ENCODE peak calls at places on chromosomes 4 and X, in six cellular contexts. G is CD4-positive, CD25-positive, alpha-beta regulatory T cell; P is left ventricle myocardium inferior; A is brain microvascular endothelial cell; Z is fibroblast of lung; X is heart right ventricle. W is an unnamed sample. For H3K36me3, the result is how much of the 10 kb centered on the place peaks cover.

GRCh38 chrX:119817130-119817690 is 25.8 kb upstream of the RPL39 start:
- DNase-seq in P (no peak), G (no peak), X (no peak), A (no peak), Z (no peak), W (no peak)

GRCh38 chr4:38867478-38868054 is at the start of gene FAM114A1:
- DNase-seq in G (no peak), P (peak), Z (peak), A (peak), X (peak), W (peak)

GRCh38 chr4:42329421-42329820 is 67.9 kb upstream of the SHISA3 start:
- DNase-seq in P (no peak), G (no peak), X (no peak), A (no peak), Z (no peak), W (no peak)

GRCh38 chr4:27316176-27316575 is 455.5 kb downstream of the STIM2 start:
- DNase-seq in G (no peak), P (no peak), X (no peak), A (no peak), Z (no peak), W (no peak)

GRCh38 chr4:9944431-9945425 is 76.6 kb downstream of the SLC2A9 start:
- DNase-seq in X (no peak), A (no peak), G (no peak), Z (peak), P (no peak), W (no peak)

GRCh38 chr4:116926631-116927295 is 158.6 kb downstream of the TRAM1L1 start:
- DNase-seq in G (no peak), A (no peak), Z (no peak), P (no peak), X (no peak), W (no peak)

GRCh38 chrX:148914783-148915182 is 414.4 kb downstream of the AFF2 start:
- DNase-seq in G (no peak), A (no peak), P (no peak), Z (peak), X (no peak), W (no peak)

GRCh38 chrX:107675823-107676555 is 47.7 kb downstream of the PRPS1 start:
- DNase-seq in G (no peak), Z (peak), P (no peak), A (peak), X (no peak), W (no peak)

GRCh38 chr4:70992354-70992753 is 1.1 kb upstream of the DCK start:
- DNase-seq in A (no peak), Z (no peak), P (no peak), X (no peak), G (no peak), W (no peak)

GRCh38 chrX:154325541-154325940 is 29.9 kb downstream of the TKTL1 start:
- DNase-seq in G (no peak), A (peak), X (no peak), P (no peak), Z (peak), W (peak)

GRCh38 chrX:130120746-130121504 is 10.6 kb upstream of the ELF4 start:
- DNase-seq in P (peak), A (no peak), G (peak), X (peak), Z (peak), W (peak)

GRCh38 chr4:55475394-55476243 is 71.1 kb downstream of the CLOCK start:
- DNase-seq in X (no peak), P (no peak), A (peak), Z (peak), G (no peak), W (no peak)
- H3K36me3 ChIP-seq in X (under half), P (half or more), A (under half), Z (under half), G (under half), W (under half)

GRCh38 chrX:65524139-65524538 is 10.4 kb downstream of the LAS1L start:
- DNase-seq in X (no peak), A (no peak), Z (no peak), G (no peak), P (no peak), W (no peak)
- H3K36me3 ChIP-seq in X (under half), A (under half), Z (under half), G (half or more), P (under half), W (under half)

DNA sequence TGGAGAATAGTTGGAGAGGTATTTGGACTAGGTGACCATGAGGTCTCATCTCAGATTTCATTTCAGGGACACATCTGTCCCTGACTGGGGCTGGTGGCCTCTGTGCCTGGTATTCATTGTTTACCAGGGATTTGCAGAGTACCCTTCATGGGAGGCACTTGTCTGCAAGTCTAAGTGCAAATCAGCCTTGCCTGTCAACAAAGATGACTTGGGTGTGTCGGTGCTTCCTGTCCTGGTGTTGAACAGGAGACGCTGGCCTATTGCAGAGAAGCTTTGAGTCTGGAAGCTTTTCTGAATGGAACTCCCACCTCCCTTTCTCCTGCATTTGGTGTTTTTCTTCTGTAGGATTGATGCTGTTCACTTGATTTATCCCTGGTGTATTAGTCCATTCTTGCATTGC is 104.1 kb downstream of the TNIP2 start:
- DNase-seq in Z (no peak), P (no peak), X (no peak), A (no peak), G (no peak), W (peak)
- H3K36me3 ChIP-seq in Z (under half), P (under half), X (under half), A (under half), G (half or more), W (under half)

DNA sequence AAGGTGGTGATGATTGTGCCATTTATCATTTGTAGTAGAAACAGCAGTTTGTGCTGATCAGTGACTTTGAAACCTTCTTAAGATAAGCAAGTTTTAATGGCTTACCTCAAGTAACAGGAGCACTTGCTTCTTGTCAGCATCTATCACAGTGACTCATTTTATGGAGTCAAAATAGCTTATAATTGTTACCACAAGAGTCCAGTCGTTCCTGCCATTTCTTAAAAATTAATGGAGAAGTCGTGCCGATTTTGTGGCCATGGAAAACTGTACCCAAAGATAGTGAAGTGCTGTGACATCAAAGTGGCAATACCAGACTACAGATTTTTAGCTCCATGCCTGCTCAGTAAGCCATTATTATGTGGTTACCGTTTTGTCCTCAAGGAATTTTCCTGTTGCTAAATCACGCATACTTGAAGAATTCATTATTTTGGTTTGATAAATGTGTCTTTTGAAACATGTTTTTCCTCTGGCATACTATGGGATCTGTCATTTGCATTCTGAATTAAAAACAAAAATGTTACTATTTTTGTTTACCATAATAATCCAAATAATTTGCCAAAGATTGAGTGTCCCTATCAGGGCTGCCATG is 129.9 kb downstream of the CBR4 start:
- DNase-seq in G (no peak), X (no peak), Z (peak), A (no peak), P (no peak), W (no peak)
- H3K36me3 ChIP-seq in G (under half), X (under half), Z (under half), A (under half), P (under half), W (half or more)

DNA sequence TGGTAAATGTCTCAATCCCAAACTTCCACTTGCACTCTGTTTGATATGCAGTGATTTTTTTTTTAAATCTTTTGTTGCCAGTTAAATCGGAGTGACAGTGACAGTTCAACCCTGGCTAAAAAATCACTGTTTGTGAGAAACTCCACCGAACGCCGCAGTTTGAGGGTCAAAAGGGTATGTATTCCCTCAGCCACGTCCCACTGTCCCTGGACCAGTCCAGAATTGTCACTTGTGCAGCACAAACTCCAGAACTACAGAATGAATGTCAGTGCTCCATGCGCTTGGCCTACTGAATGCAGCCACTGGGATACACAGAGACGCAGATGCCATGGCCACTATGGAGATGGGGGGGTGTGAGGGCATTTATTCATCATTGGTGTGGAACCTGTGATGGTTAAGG is 34.2 kb downstream of the CLDN22 start:
- DNase-seq in P (no peak), X (no peak), A (no peak), G (no peak), Z (no peak), W (no peak)
- H3K36me3 ChIP-seq in P (half or more), X (under half), A (under half), G (under half), Z (under half), W (half or more)